ENCODE peak calls at places on chromosomes 3 and 15, in six cellular contexts. M is adipocyte, J is EL, V is HS-5, R is heart right ventricle, A is pancreas. I is an unnamed sample.

GRCh38 chr3:146464005-146464595 is 5.3 kb downstream of the PLSCR2 start:
- DNase-seq in J (peak), M (peak), V (peak), A (no peak), R (no peak), I (no peak)

GRCh38 chr3:75192065-75192658 is 472.0 kb upstream of the FRG2C start:
- DNase-seq in V (no peak), R (peak), M (peak), A (peak), J (peak), I (peak)

GRCh38 chr3:117547956-117548550 is 838.5 kb downstream of the TUSC7 start:
- DNase-seq in V (peak), J (peak), R (no peak), M (peak), A (no peak), I (no peak)

GRCh38 chr3:142215111-142215510 is 10.3 kb downstream of the GK5 start:
- DNase-seq in V (no peak), J (no peak), M (peak), R (no peak), A (no peak), I (no peak)

GRCh38 chr15:75718326-75718725 is 5.7 kb upstream of the CSPG4 start:
- DNase-seq in R (no peak), J (peak), V (peak), A (no peak), M (peak), I (no peak)

GRCh38 chr3:164332856-164333802 is 745.2 kb downstream of the SI start:
- DNase-seq in V (no peak), J (no peak), A (no peak), R (no peak), M (peak), I (no peak)

GRCh38 chr15:54636147-54636546 is 560.6 kb downstream of the RSL24D1 start:
- DNase-seq in M (no peak), J (no peak), R (no peak), V (no peak), A (no peak), I (no peak)

GRCh38 chr3:143972155-143972494 is 502 bp downstream of the DIPK2A start:
- DNase-seq in A (no peak), M (no peak), J (no peak), R (no peak), V (no peak), I (no peak)

GRCh38 chr3:106114848-106115247 is 246.0 kb upstream of the CBLB start:
- DNase-seq in M (peak), R (no peak), J (peak), A (no peak), V (no peak), I (no peak)

GRCh38 chr3:55858302-55858701 is 371.2 kb upstream of the WNT5A start:
- DNase-seq in J (no peak), R (no peak), V (no peak), M (peak), A (no peak), I (no peak)

GRCh38 chr15:84970832-84971231 is 10.8 kb upstream of the PDE8A start:
- DNase-seq in M (no peak), J (no peak), A (no peak), R (no peak), V (no peak), I (peak)

GRCh38 chr3:126024049-126024854 is 55.3 kb downstream of the ROPN1B start:
- DNase-seq in R (no peak), M (no peak), J (no peak), V (no peak), A (no peak), I (no peak)

GRCh38 chr3:122519693-122520092 is 5.0 kb upstream of the KPNA1 start:
- DNase-seq in M (peak), V (no peak), A (no peak), J (no peak), R (no peak), I (no peak)

GRCh38 chr15:51672100-51672731 is 9.1 kb upstream of the SCG3 start:
- DNase-seq in M (no peak), V (no peak), R (peak), A (no peak), J (no peak), I (no peak)

GRCh38 chr15:98730860-98731711 is 82.7 kb downstream of the IGF1R start:
- DNase-seq in A (no peak), V (no peak), J (no peak), M (no peak), R (no peak), I (no peak)

GRCh38 chr3:161266731-161267150 is 45.6 kb downstream of the NMD3 start:
- DNase-seq in R (no peak), A (no peak), V (peak), J (peak), M (peak), I (no peak)

GRCh38 chr15:70033529-70034140 is 64.1 kb downstream of the TLE3 start:
- DNase-seq in V (no peak), M (peak), R (no peak), J (peak), A (no peak), I (no peak)

GRCh38 chr3:5565026-5565425 is 377.5 kb downstream of the EDEM1 start:
- DNase-seq in J (no peak), R (no peak), M (no peak), A (no peak), V (no peak), I (no peak)

I was measured in right lobe of liver.